ENCODE peak calls at places on chromosome 6, in four cellular contexts. P is ascending aorta, T is thoracic aorta, M is lung. R is an unnamed sample.

GRCh38 chr6:46760925-46761324 is 14.2 kb downstream of the ANKRD66 start:
- DNase-seq in P (no peak), T (no peak), M (no peak), R (no peak)

GRCh38 chr6:11770546-11771466 is 7.8 kb downstream of the ADTRP start:
- DNase-seq in P (peak; percentile 86), T (peak; percentile 70), M (peak; percentile 72), R (no peak)

GRCh38 chr6:139355777-139356445 is 18.5 kb downstream of the CITED2 start:
- DNase-seq in P (no peak), T (no peak), M (no peak), R (no peak)

GRCh38 chr6:134416501-134417154 is 98.7 kb upstream of the SGK1 start:
- DNase-seq in P (no peak), T (no peak), M (no peak), R (no peak)

GRCh38 chr6:125094563-125094962 is 59.0 kb upstream of the TPD52L1 start:
- DNase-seq in P (no peak), T (no peak), M (no peak), R (no peak)

GRCh38 chr6:132715204-132715603 is 1.3 kb upstream of the VNN1 start:
- DNase-seq in P (no peak), T (no peak), M (no peak), R (no peak)

GRCh38 chr6:166351715-166352285 is 9.5 kb upstream of the SFT2D1 start:
- DNase-seq in P (no peak), T (no peak), M (peak; percentile 33), R (no peak)

GRCh38 chr6:107800564-107801164 is 23.4 kb downstream of the SCML4 start:
- DNase-seq in P (no peak), T (no peak), M (no peak), R (no peak)

GRCh38 chr6:15207923-15208322 is 37.9 kb upstream of the JARID2 start:
- DNase-seq in P (no peak), T (no peak), M (no peak), R (no peak)

GRCh38 chr6:33566182-33567084 is 13.6 kb downstream of the BAK1 start:
- DNase-seq in P (no peak), T (no peak), M (no peak), R (no peak)

GRCh38 chr6:26197736-26198625 is 110.8 kb downstream of the HFE start:
- DNase-seq in P (no peak), T (no peak), M (no peak), R (no peak)

GRCh38 chr6:106163446-106163965 is 77.4 kb downstream of the PRDM1 start:
- DNase-seq in P (no peak), T (no peak), M (no peak), R (no peak)

GRCh38 chr6:114997813-114998292 is 655.0 kb upstream of the HS3ST5 start:
- DNase-seq in P (no peak), T (no peak), M (no peak), R (no peak)

GRCh38 chr6:170135821-170136471 is 154.9 kb downstream of the DLL1 start:
- DNase-seq in P (no peak), T (no peak), M (no peak), R (no peak)

GRCh38 chr6:106849676-106850332 is 124.7 kb downstream of the CD24 start:
- DNase-seq in P (no peak), T (no peak), M (no peak), R (no peak)

GRCh38 chr6:87817226-87817625 is 115.2 kb upstream of the AKIRIN2 start:
- DNase-seq in P (no peak), T (no peak), M (no peak), R (no peak)

GRCh38 chr6:72218125-72218524 is 331.8 kb downstream of the RIMS1 start:
- DNase-seq in P (no peak), T (no peak), M (no peak), R (no peak)

GRCh38 chr6:15023448-15023847 is 222.4 kb upstream of the JARID2 start:
- DNase-seq in P (no peak), T (no peak), M (no peak), R (no peak)

GRCh38 chr6:119966484-119966883 is 616.9 kb upstream of the MAN1A1 start:
- DNase-seq in P (no peak), T (no peak), M (no peak), R (no peak)

GRCh38 chr6:106360410-106360988 is at the start of gene CRYBG1:
- DNase-seq in P (no peak), T (no peak), M (peak; percentile 69), R (no peak)

GRCh38 chr6:90739339-90739738 is 152.5 kb upstream of the MAP3K7 start:
- DNase-seq in P (no peak), T (no peak), M (no peak), R (no peak)

DNA sequence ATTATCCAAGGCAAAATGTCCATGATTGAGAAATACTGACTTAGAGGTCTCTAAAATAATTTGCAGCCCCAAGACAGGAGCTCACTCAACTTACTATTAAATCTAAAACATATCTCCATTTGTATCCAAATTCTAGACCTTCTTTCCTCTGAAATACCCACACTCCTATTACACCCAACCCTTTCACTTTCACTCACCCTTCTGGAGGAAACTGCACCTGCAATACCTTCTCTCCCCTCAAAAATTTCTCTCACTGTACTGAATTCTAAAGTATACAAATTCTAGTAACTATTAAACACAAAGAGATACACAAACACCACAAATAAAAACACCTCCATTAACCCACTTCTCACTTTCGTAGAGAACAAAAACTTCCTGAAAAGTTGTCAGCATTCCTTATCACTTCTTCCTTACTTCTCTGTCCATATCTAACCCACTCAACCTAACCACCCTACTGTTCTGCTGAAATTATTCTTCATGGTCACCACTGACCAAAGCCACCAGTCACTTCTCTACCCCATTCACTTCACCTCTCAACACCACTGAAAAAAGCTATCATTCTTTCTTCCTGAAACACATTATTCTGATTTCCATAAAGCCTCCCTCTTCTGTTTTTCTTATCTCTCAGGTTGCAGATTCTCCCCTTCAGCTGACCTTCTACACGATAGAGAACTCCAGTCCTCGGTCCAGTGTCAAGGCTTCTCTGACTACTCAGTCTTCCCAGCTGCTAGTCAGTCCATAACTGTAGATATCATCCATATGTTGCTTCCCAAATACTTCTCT is 12.0 kb downstream of the LMBRD1 start:
- DNase-seq in P (no peak), T (no peak), M (no peak), R (no peak)
- TF ChIP-seq CTCF in P (no peak), T (no peak), M (no peak), R (no peak)

GRCh38 chr6:35665573-35665972 is 23.1 kb downstream of the FKBP5 start:
- DNase-seq in P (no peak), T (no peak), M (no peak), R (no peak)
- H3K4me1 ChIP-seq in P (peaks cover 41% of the 10 kb centered on the region), T (peaks cover 65% of the 10 kb centered on the region), M (peaks cover 6% of the 10 kb centered on the region), R (peaks cover 71% of the 10 kb centered on the region)

DNA sequence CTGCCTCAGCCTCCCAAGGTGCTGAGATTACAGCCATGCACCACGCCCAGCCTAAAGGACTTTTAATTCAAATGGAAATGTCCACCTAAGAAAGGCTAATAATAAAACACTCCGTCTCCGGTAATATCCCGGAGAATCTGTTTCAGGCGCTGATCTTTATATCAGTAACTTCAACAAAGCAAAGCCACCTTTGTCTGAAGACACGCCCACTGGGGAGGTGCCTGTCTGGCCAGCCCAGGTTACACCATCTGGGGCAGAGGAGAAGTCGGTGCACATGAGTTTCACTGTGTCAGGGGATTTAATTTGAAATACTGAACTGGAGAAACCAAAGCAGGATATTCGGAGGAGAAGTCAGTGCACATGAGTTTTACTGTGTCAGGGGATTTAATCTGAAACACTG is 9.4 kb downstream of the SERPINB6 start:
- DNase-seq in P (no peak), T (no peak), M (peak; percentile 71), R (no peak)
- H3K27ac ChIP-seq in P (no peak overlapping the region), T (no peak overlapping the region), M (peak overlapping the region; percentile 81), R (no peak overlapping the region)

DNA sequence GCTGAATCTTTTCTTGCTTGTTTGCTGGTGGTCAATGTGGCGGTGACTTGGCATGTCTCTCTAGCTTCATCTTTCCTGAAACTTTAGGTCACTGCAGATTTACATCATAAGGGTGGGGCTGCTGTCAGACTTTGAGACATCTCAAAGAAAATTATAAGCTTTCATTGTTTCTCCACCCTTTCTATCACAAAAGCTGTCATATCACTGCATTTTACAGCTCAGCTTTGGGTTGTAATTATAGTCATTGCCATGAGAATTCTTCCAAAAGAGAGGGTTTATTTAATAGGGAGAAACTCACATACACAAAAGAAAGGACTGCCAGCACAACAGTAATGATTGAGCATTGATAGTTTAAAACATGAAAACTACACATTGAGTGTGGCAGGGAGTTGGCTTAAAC is 44.7 kb upstream of the LRRC1 start:
- DNase-seq in P (no peak), T (no peak), M (no peak), R (no peak)
- TF ChIP-seq CTCF in P (no peak), T (no peak), M (no peak), R (no peak)

DNA sequence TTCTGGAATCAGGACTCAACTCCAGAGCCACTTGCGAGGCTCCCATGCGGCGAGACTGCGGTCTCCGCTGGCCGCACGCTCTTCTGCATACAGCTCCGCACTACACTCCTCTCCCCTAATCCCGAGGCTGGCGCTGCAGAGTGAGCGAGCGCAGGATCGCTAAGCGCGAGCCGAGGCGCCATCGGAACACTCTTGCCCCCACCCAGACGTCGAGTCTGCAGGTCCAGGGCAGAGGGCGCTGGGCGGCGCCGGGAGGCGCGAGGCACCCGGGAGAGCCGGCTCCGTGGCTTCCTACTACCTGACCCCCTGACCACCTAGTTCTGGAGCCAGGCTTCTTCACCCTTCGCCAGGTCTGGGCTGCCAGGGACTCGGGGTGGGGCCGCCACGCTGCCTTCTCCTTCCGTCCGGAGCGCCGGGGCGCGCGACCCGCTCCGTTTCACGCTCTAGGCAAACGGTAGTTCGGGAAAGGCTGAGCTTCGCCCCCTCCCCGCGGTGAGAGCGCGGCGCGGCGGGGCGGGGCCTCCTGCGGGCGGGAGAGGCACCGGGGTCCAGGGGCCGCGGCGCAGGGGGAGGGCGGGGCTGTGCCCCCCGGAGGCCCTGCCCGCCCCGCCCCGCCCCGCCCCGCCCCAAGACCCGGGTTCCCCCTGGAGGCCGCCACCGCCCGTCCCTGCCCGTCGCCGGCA is 5.4 kb upstream of the TUBB2A start:
- DNase-seq in P (no peak), T (no peak), M (peak; percentile 61), R (no peak)
- H3K4me1 ChIP-seq in P (peaks cover 4% of the 10 kb centered on the region), T (peaks cover 4% of the 10 kb centered on the region), M (no peaks in the 10 kb centered on the region), R (peaks cover 32% of the 10 kb centered on the region)

DNA sequence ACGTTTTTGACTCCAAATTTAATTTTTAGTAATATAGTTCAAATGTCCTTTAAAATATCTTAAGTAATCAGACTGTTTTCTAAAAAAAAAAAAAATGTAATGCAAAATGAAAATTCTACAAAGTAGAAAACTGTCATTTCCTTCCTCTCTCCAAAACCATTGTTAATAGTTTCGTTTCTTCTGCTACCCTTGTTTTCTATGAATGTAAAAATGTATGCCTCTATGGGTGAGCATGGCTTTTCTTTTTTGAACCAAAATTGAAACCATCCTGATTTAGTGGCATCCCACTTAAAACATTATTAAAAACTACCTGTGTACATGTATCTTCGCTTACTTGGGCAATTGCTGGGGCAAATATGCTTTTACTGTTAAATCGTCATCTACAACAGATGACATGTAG is 65.0 kb downstream of the UTRN start:
- DNase-seq in P (no peak), T (no peak), M (no peak), R (no peak)
- H3K27ac ChIP-seq in P (peak overlapping the region; percentile 57), T (no peak overlapping the region), M (peak overlapping the region; percentile 71), R (peak overlapping the region; percentile 40)

DNA sequence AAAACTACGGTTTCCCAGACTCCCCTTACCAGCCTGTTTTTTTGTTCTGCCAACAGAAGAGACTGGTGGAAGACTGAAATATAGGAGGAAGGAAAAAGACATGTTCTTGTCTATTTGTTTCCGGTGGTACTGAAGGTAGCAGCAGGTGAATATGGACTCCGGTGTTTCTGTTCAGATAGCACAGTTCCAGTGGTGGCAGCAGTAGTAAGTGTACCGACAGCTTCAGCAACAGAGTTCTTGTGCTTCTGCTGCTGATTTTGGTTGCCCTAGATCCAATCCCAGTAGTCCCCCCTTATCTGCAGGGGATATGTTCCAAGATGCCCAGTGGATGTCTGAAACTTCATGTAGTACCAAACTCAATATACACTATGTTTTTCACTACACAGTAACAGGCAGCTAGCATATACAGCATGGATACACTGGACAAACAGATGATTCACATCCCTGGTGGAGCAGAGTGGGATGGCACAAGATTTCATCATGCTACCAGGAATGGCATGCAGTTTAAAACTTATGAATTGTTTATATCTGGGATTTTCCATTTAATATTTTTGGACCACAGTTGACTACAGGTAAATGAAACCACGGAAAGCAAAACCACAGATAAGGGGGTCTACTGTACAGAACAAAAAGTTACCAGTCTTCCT is 301.8 kb downstream of the BTBD9 start:
- DNase-seq in P (no peak), T (no peak), M (no peak), R (no peak)
- TF ChIP-seq CTCF in P (no peak), T (no peak), M (no peak), R (no peak)

R was measured in vagina.